ENCODE peak calls at places on chromosome 1, in five cellular contexts. One of them, this sample, is unnamed. For H3K4me1 and H3K27me3, the result is how much of the 10 kb centered on the place peaks cover.

GRCh38 chr1:62068302-62068936 is 126.2 kb upstream of the L1TD1 start:
- DNase-seq in CD8-positive, alpha-beta T cell: no peak
- DNase-seq in pancreas: no peak
- DNase-seq in hepatocyte: no peak
- DNase-seq in GM12878: no peak
- DNase-seq in this sample: no peak

GRCh38 chr1:53652441-53653199 is 86.3 kb downstream of the GLIS1 start:
- DNase-seq in CD8-positive, alpha-beta T cell: no peak
- DNase-seq in pancreas: no peak
- DNase-seq in hepatocyte: no peak
- DNase-seq in GM12878: no peak
- DNase-seq in this sample: no peak

GRCh38 chr1:201261771-201262547 is 21.3 kb upstream of the PKP1 start:
- DNase-seq in CD8-positive, alpha-beta T cell: no peak
- DNase-seq in pancreas: no peak
- DNase-seq in hepatocyte: no peak
- DNase-seq in GM12878: no peak
- DNase-seq in this sample: no peak

GRCh38 chr1:218874313-218874712 is 299.4 kb upstream of the LYPLAL1 start:
- DNase-seq in CD8-positive, alpha-beta T cell: no peak
- DNase-seq in pancreas: no peak
- DNase-seq in hepatocyte: no peak
- DNase-seq in GM12878: no peak
- DNase-seq in this sample: no peak

GRCh38 chr1:151733126-151733525 is 11.8 kb downstream of the RIIAD1 start:
- DNase-seq in CD8-positive, alpha-beta T cell: no peak
- DNase-seq in pancreas: no peak
- DNase-seq in hepatocyte: no peak
- DNase-seq in GM12878: no peak
- DNase-seq in this sample: no peak

GRCh38 chr1:16141573-16142336 is 14.1 kb downstream of the EPHA2 start:
- DNase-seq in CD8-positive, alpha-beta T cell: no peak
- DNase-seq in pancreas: no peak
- DNase-seq in hepatocyte: no peak
- DNase-seq in GM12878: no peak
- DNase-seq in this sample: no peak

GRCh38 chr1:44619261-44619900 is 54.9 kb downstream of the TMEM53 start:
- DNase-seq in CD8-positive, alpha-beta T cell: no peak
- DNase-seq in pancreas: no peak
- DNase-seq in hepatocyte: no peak
- DNase-seq in GM12878: no peak
- DNase-seq in this sample: no peak

GRCh38 chr1:20449736-20450311 is 36.2 kb downstream of the CAMK2N1 start:
- DNase-seq in CD8-positive, alpha-beta T cell: no peak
- DNase-seq in pancreas: no peak
- DNase-seq in hepatocyte: no peak
- DNase-seq in GM12878: no peak
- DNase-seq in this sample: no peak

GRCh38 chr1:41618066-41618825 is 133.8 kb upstream of the EDN2 start:
- DNase-seq in CD8-positive, alpha-beta T cell: no peak
- DNase-seq in pancreas: peak
- DNase-seq in hepatocyte: no peak
- DNase-seq in GM12878: no peak
- DNase-seq in this sample: no peak

GRCh38 chr1:232438476-232438875 is 191.5 kb downstream of the SIPA1L2 start:
- DNase-seq in CD8-positive, alpha-beta T cell: no peak
- DNase-seq in pancreas: no peak
- DNase-seq in hepatocyte: no peak
- DNase-seq in GM12878: no peak
- DNase-seq in this sample: no peak

GRCh38 chr1:44786138-44786840 is 1.7 kb downstream of the BEST4 start:
- DNase-seq in CD8-positive, alpha-beta T cell: peak
- DNase-seq in pancreas: peak
- DNase-seq in hepatocyte: peak
- DNase-seq in GM12878: no peak
- DNase-seq in this sample: peak

GRCh38 chr1:181152892-181153633 is 64.6 kb downstream of the IER5 start:
- DNase-seq in CD8-positive, alpha-beta T cell: no peak
- DNase-seq in pancreas: peak
- DNase-seq in hepatocyte: peak
- DNase-seq in GM12878: no peak
- DNase-seq in this sample: no peak

DNA sequence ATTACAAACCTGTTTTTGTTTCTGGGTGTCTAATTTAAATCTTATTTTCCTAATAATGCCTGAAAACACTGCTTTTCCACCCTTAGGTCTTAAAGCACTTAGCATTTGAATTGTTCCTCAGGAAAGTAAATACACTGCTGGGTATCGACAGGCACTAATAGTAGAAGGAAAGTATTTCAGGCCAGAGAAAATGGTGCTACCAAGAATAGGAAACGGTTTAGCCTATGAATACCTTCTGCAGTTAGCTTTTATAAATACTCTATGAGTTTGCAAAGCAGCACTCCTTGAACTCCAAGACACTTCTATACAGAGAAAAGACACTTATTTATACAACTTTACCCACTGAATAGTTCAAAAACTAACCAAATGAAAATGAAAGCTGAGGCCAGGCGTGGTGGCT is 6.8 kb downstream of the FUBP1 start:
- DNase-seq in CD8-positive, alpha-beta T cell: no peak
- DNase-seq in pancreas: no peak
- DNase-seq in hepatocyte: no peak
- DNase-seq in GM12878: no peak
- DNase-seq in this sample: no peak
- H3K4me1 ChIP-seq in CD8-positive, alpha-beta T cell: half or more
- H3K4me1 ChIP-seq in pancreas: under half
- H3K4me1 ChIP-seq in hepatocyte: under half
- H3K4me1 ChIP-seq in GM12878: under half
- H3K4me1 ChIP-seq in this sample: half or more

GRCh38 chr1:205565799-205566198 is 61.3 kb downstream of the CDK18 start:
- DNase-seq in CD8-positive, alpha-beta T cell: no peak
- DNase-seq in pancreas: no peak
- DNase-seq in hepatocyte: peak
- DNase-seq in GM12878: no peak
- DNase-seq in this sample: no peak

GRCh38 chr1:205569411-205570172 is 62.2 kb downstream of the ELK4 start:
- DNase-seq in CD8-positive, alpha-beta T cell: no peak
- DNase-seq in pancreas: no peak
- DNase-seq in hepatocyte: no peak
- DNase-seq in GM12878: no peak
- DNase-seq in this sample: peak

GRCh38 chr1:205568469-205569361 is 63.1 kb downstream of the ELK4 start:
- DNase-seq in CD8-positive, alpha-beta T cell: no peak
- DNase-seq in pancreas: no peak
- DNase-seq in hepatocyte: peak
- DNase-seq in GM12878: no peak
- DNase-seq in this sample: no peak

GRCh38 chr1:205568135-205568468 is 63.6 kb downstream of the CDK18 start:
- DNase-seq in CD8-positive, alpha-beta T cell: no peak
- DNase-seq in pancreas: no peak
- DNase-seq in hepatocyte: no peak
- DNase-seq in GM12878: no peak
- DNase-seq in this sample: no peak

DNA sequence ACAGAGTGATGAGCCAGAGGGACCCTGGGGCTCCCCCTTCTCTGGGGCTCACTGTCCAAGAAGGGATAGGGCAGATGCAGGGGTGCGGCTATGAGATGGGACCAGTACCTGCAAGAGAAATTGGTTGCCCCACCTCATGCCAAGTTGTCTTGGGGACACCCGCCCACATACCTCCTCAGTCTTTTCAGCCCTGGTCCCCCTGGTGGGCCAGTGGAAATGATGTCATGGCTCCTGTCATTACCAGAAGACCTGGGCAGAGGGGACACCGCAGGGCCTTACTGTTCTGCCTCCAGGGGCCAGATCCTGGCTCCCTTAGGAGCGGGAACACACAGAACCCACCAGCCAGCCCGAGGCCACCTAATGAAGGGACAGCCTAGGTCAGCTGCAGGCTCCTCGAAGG is 63.2 kb downstream of the CDK18 start:
- DNase-seq in CD8-positive, alpha-beta T cell: no peak
- DNase-seq in pancreas: no peak
- DNase-seq in hepatocyte: no peak
- DNase-seq in GM12878: no peak
- DNase-seq in this sample: no peak
- H3K27me3 ChIP-seq in CD8-positive, alpha-beta T cell: under half
- H3K27me3 ChIP-seq in pancreas: under half
- H3K27me3 ChIP-seq in hepatocyte: half or more
- H3K27me3 ChIP-seq in GM12878: under half
- H3K27me3 ChIP-seq in this sample: under half

DNA sequence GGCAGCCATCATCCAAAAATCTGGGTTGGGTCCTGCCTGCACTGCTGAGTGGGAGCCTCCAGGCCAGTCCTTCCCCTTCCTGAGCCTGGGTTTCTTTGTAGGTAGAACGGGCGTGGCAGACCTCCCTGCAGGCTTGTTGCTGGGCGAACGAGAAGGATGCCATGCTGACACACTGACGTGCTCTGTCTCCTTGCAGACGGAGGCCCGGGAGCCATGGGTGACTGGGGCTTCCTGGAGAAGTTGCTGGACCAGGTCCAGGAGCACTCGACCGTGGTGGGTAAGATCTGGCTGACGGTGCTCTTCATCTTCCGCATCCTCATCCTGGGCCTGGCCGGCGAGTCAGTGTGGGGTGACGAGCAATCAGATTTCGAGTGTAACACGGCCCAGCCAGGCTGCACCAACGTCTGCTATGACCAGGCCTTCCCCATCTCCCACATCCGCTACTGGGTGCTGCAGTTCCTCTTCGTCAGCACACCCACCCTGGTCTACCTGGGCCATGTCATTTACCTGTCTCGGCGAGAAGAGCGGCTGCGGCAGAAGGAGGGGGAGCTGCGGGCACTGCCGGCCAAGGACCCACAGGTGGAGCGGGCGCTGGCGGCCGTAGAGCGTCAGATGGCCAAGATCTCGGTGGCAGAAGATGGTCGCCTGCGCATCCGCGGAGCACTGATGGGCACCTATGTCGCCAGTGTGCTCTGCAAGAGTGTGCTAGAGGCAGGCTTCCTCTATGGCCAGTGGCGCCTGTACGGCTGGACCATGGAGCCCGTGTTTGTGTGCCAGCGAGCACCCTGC is 1.4 kb downstream of the GJA4 start:
- DNase-seq in CD8-positive, alpha-beta T cell: no peak
- DNase-seq in pancreas: no peak
- DNase-seq in hepatocyte: no peak
- DNase-seq in GM12878: no peak
- DNase-seq in this sample: no peak
- H3K4me1 ChIP-seq in CD8-positive, alpha-beta T cell: under half
- H3K4me1 ChIP-seq in pancreas: under half
- H3K4me1 ChIP-seq in hepatocyte: under half
- H3K4me1 ChIP-seq in GM12878: under half
- H3K4me1 ChIP-seq in this sample: under half

GRCh38 chr1:21653744-21654100 is 15.4 kb downstream of the RAP1GAP start:
- DNase-seq in CD8-positive, alpha-beta T cell: no peak
- DNase-seq in pancreas: no peak
- DNase-seq in hepatocyte: no peak
- DNase-seq in GM12878: no peak
- DNase-seq in this sample: no peak

GRCh38 chr1:21652937-21653743 is 16.0 kb downstream of the RAP1GAP start:
- DNase-seq in CD8-positive, alpha-beta T cell: no peak
- DNase-seq in pancreas: no peak
- DNase-seq in hepatocyte: no peak
- DNase-seq in GM12878: no peak
- DNase-seq in this sample: no peak

GRCh38 chr1:21655748-21656147 is 13.4 kb downstream of the RAP1GAP start:
- DNase-seq in CD8-positive, alpha-beta T cell: no peak
- DNase-seq in pancreas: peak
- DNase-seq in hepatocyte: no peak
- DNase-seq in GM12878: no peak
- DNase-seq in this sample: no peak

GRCh38 chr1:21655259-21655658 is 13.9 kb downstream of the RAP1GAP start:
- DNase-seq in CD8-positive, alpha-beta T cell: no peak
- DNase-seq in pancreas: peak
- DNase-seq in hepatocyte: no peak
- DNase-seq in GM12878: no peak
- DNase-seq in this sample: no peak

GRCh38 chr1:21654209-21654608 is 14.9 kb downstream of the RAP1GAP start:
- DNase-seq in CD8-positive, alpha-beta T cell: no peak
- DNase-seq in pancreas: peak
- DNase-seq in hepatocyte: no peak
- DNase-seq in GM12878: no peak
- DNase-seq in this sample: no peak
- H3K27me3 ChIP-seq in CD8-positive, alpha-beta T cell: under half
- H3K27me3 ChIP-seq in pancreas: under half
- H3K27me3 ChIP-seq in hepatocyte: under half
- H3K27me3 ChIP-seq in GM12878: under half
- H3K27me3 ChIP-seq in this sample: under half

GRCh38 chr1:22650089-22650693 is 2.8 kb upstream of the C1QB start:
- DNase-seq in CD8-positive, alpha-beta T cell: no peak
- DNase-seq in pancreas: no peak
- DNase-seq in hepatocyte: no peak
- DNase-seq in GM12878: no peak
- DNase-seq in this sample: no peak

GRCh38 chr1:22654692-22655091 is 1.7 kb downstream of the C1QB start:
- DNase-seq in CD8-positive, alpha-beta T cell: no peak
- DNase-seq in pancreas: no peak
- DNase-seq in hepatocyte: no peak
- DNase-seq in GM12878: no peak
- DNase-seq in this sample: no peak

GRCh38 chr1:22653741-22654140 is 705 bp downstream of the C1QB start:
- DNase-seq in CD8-positive, alpha-beta T cell: no peak
- DNase-seq in pancreas: no peak
- DNase-seq in hepatocyte: no peak
- DNase-seq in GM12878: no peak
- DNase-seq in this sample: no peak

GRCh38 chr1:22652881-22653316 is at the start of gene C1QB:
- DNase-seq in CD8-positive, alpha-beta T cell: no peak
- DNase-seq in pancreas: no peak
- DNase-seq in hepatocyte: no peak
- DNase-seq in GM12878: no peak
- DNase-seq in this sample: no peak

DNA sequence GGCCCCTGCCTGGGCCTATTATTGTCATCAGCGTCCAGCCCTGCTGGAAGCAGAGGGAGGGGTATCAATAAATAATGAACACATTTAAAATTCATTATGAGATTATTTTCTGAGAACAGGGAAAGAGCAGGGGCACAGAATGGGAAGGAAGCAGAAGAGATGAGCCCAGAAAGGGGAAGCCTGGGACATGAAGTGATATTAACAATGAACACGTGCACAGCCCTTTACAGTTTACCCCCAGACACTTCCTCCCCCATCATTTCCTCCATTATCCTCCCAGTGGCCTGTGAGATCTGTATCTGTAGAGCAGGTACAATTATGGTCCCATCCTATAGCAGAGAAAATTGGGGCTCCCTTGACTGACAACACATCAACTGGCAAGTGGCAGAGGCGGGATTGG is 579 bp upstream of the C1QB start:
- DNase-seq in CD8-positive, alpha-beta T cell: no peak
- DNase-seq in pancreas: no peak
- DNase-seq in hepatocyte: no peak
- DNase-seq in GM12878: no peak
- DNase-seq in this sample: no peak
- H3K4me1 ChIP-seq in CD8-positive, alpha-beta T cell: under half
- H3K4me1 ChIP-seq in pancreas: under half
- H3K4me1 ChIP-seq in hepatocyte: under half
- H3K4me1 ChIP-seq in GM12878: under half
- H3K4me1 ChIP-seq in this sample: under half

This sample was measured in naive thymus-derived CD4-positive, alpha-beta T cell.